ENCODE peak calls at places on chromosome 6, in seven cellular contexts. R is GM20000; A is cardiac fibroblast; P is CD4-positive, alpha-beta T cell; H is fibroblast of mammary gland; Q is omental fat pad; M is HCT116. K is an unnamed sample.

GRCh38 chr6:2841264-2842138 is at the start of gene SERPINB1:
- DNase-seq in P (peak; percentile 53), H (peak; percentile 85), Q (peak; percentile 54), A (peak; percentile 92), R (peak; percentile 84), M (peak; percentile 81), K (peak; percentile 95)

GRCh38 chr6:136751478-136751956 is 40.8 kb downstream of the MAP3K5 start:
- DNase-seq in R (peak; percentile 51), P (no peak), A (no peak), H (peak; percentile 52), Q (no peak), M (no peak), K (peak; percentile 66)

GRCh38 chr6:93575495-93575894 is 156.1 kb upstream of the EPHA7 start:
- DNase-seq in A (no peak), H (no peak), R (no peak), P (no peak), M (no peak), Q (no peak), K (no peak)

GRCh38 chr6:10381133-10381829 is 33.6 kb downstream of the TFAP2A start:
- DNase-seq in Q (no peak), R (no peak), M (no peak), A (no peak), P (no peak), H (no peak), K (peak; percentile 33)

GRCh38 chr6:166553563-166554271 is 32.8 kb downstream of the RAMACL start:
- DNase-seq in M (no peak), R (no peak), H (peak; percentile 98), A (peak; percentile 94), P (no peak), Q (no peak), K (no peak)

GRCh38 chr6:105981002-105981887 is 104.9 kb upstream of the PRDM1 start:
- DNase-seq in H (no peak), Q (no peak), M (no peak), P (no peak), A (no peak), R (peak; percentile 37), K (peak; percentile 45)

GRCh38 chr6:126145386-126145785 is 159.0 kb downstream of the TRMT11 start:
- DNase-seq in R (no peak), H (no peak), M (no peak), P (no peak), Q (no peak), A (no peak), K (no peak)

GRCh38 chr6:50608421-50608820 is 104.9 kb upstream of the TFAP2D start:
- DNase-seq in R (no peak), H (no peak), M (no peak), Q (no peak), P (no peak), A (no peak), K (no peak)

GRCh38 chr6:925656-926213 is 232.8 kb upstream of the EXOC2 start:
- DNase-seq in A (no peak), R (no peak), Q (no peak), H (no peak), P (no peak), M (no peak), K (no peak)

GRCh38 chr6:10778230-10778629 is 30.6 kb downstream of the TMEM14B start:
- DNase-seq in H (no peak), A (no peak), Q (no peak), P (no peak), R (no peak), M (no peak), K (no peak)

GRCh38 chr6:31898200-31899011 is 908 bp upstream of the EHMT2 start:
- DNase-seq in R (peak; percentile 69), A (peak; percentile 56), M (peak; percentile 60), Q (no peak), P (peak; percentile 15), H (peak; percentile 44), K (peak; percentile 62)

GRCh38 chr6:107318100-107318736 is 141.1 kb downstream of the PDSS2 start:
- DNase-seq in M (peak; percentile 26), Q (no peak), H (peak; percentile 72), R (peak; percentile 67), P (no peak), A (peak; percentile 75), K (peak; percentile 66)

GRCh38 chr6:9502991-9503761 is 911.7 kb downstream of the TFAP2A start:
- DNase-seq in P (no peak), A (peak; percentile 92), R (no peak), M (no peak), Q (no peak), H (peak; percentile 23), K (no peak)

GRCh38 chr6:145744619-145745018 is 9.3 kb upstream of the EPM2A start:
- DNase-seq in Q (no peak), M (no peak), A (no peak), R (no peak), H (peak; percentile 6), P (no peak), K (no peak)

GRCh38 chr6:105750089-105750488 is 336.0 kb upstream of the PRDM1 start:
- DNase-seq in R (no peak), M (no peak), H (no peak), A (no peak), Q (no peak), P (no peak), K (no peak)

GRCh38 chr6:37705239-37706051 is 7.8 kb upstream of the MDGA1 start:
- DNase-seq in A (peak; percentile 81), H (peak; percentile 85), R (peak; percentile 89), M (no peak), Q (peak; percentile 64), P (peak; percentile 62), K (peak; percentile 85)

GRCh38 chr6:92684386-92684785 is 735.0 kb downstream of the EPHA7 start:
- DNase-seq in M (no peak), Q (no peak), R (no peak), H (no peak), P (no peak), A (no peak), K (no peak)

GRCh38 chr6:145214570-145214969 is 520.8 kb downstream of the EPM2A start:
- DNase-seq in P (no peak), Q (no peak), H (peak; percentile 52), M (peak; percentile 36), R (no peak), A (peak; percentile 63), K (no peak)

GRCh38 chr6:123619156-123619555 is 17.6 kb downstream of the TRDN start:
- DNase-seq in H (no peak), A (no peak), M (no peak), R (no peak), Q (no peak), P (no peak), K (no peak)

DNA sequence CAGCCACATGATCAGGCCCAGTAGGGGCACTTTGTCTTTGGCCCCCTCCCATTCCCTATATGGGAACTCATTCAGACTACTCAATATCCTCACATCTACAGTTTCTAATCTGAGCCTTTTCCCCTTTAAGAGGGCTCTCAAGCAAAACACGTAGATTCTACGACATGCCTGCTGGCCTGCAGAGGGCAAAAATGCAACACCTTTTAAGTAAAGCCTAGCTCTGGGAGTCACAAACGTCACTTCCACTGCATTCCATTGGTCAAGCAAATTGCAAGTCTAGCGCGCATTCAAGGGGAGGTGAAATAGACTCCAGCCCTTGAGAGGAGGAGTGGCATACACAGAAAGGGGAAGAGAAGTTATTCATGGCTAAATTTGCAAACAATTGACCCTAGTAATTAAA is 70.6 kb downstream of the CDC40 start:
- DNase-seq in P (no peak), A (no peak), Q (no peak), M (no peak), R (no peak), H (no peak), K (no peak)
- TF ChIP-seq CTCF in P (no peak), A (no peak), Q (no peak), M (no peak), R (no peak), H (no peak), K (no peak)

GRCh38 chr6:78308025-78308424 is 559.3 kb upstream of the IRAK1BP1 start:
- DNase-seq in Q (no peak), P (no peak), H (no peak), A (peak; percentile 2), M (peak; percentile 41), R (no peak), K (no peak)
- TF ChIP-seq CTCF in Q (no peak), P (no peak), H (no peak), A (no peak), M (peak; percentile 58), R (no peak), K (no peak)

GRCh38 chr6:4316867-4317400 is 181.6 kb upstream of the ECI2 start:
- DNase-seq in A (peak; percentile 90), H (peak; percentile 94), M (no peak), P (no peak), Q (no peak), R (no peak), K (no peak)

GRCh38 chr6:4309540-4309939 is 174.2 kb upstream of the ECI2 start:
- DNase-seq in H (no peak), R (no peak), Q (no peak), P (no peak), A (no peak), M (no peak), K (no peak)

GRCh38 chr6:4314201-4314707 is 178.9 kb upstream of the ECI2 start:
- DNase-seq in A (no peak), H (no peak), P (no peak), R (no peak), Q (no peak), M (no peak), K (no peak)

GRCh38 chr6:4311976-4312860 is 176.8 kb upstream of the ECI2 start:
- DNase-seq in A (no peak), M (no peak), R (no peak), H (no peak), Q (no peak), P (no peak), K (no peak)

DNA sequence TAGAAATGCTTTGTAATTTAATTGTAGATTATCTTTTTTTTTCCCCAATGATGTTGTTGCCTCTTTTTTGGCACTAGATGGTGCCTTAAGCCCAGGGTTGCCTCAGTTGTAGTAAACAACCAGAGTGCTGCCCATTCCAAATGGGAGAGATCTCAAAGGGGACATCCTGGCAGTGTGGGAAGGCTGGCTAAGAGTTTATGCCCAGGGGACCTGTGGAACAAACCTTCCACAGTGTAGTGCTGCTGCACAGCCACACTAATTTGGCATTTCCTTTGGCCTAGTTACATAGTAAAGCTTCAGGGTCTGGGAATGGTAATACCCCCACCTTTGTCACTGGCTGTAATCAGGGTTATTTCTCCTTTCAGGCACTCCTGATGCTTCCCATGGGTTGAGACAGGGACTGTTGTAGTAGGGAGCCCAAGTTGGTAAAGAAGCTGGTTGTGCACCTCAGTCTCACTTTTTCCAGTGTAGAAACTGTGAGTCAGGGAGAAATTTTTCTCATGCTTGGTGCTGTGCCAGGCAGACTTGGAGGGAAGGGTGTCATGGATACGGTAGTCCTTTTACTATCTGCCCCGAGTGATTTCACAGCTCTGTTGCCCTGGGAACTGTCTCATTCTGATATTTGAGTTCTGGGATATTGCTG is 177.8 kb upstream of the ECI2 start:
- DNase-seq in M (peak; percentile 49), P (no peak), H (peak; percentile 92), Q (no peak), R (no peak), A (peak; percentile 98), K (no peak)
- TF ChIP-seq CTCF in M (peak; percentile 47), P (no peak), H (peak; percentile 72), Q (no peak), R (no peak), A (peak; percentile 61), K (no peak)

GRCh38 chr6:139373154-139373927 is 1.1 kb downstream of the CITED2 start:
- DNase-seq in P (peak; percentile 71), H (peak; percentile 36), Q (no peak), A (peak; percentile 55), M (no peak), R (peak; percentile 64), K (peak; percentile 81)
- TF ChIP-seq CTCF in P (peak; percentile 34), H (no peak), Q (no peak), A (peak; percentile 15), M (no peak), R (no peak), K (peak; percentile 35)

K was measured in activated CD8-positive, alpha-beta T cell treated with anti-CD3 and anti-CD28 coated beads for 36 hours.